ENCODE peak calls at places on chromosome X, in ten cellular contexts. V is cardiac muscle cell, P is transverse colon, K is foreskin keratinocyte, N is neural crest cell, O is GM10248, L is coronary artery, M is heart left ventricle, Q is lower lobe of right lung, E is stomach. U is an unnamed sample.

GRCh38 chrX:109374276-109374960 is 107.5 kb downstream of the GUCY2F start:
- DNase-seq in V (no peak), N (no peak), E (no peak), O (no peak), P (no peak), M (no peak), Q (no peak), K (peak), L (no peak), U (no peak)

GRCh38 chrX:40484408-40485091 is 96.2 kb upstream of the ATP6AP2 start:
- DNase-seq in M (no peak), V (peak), P (no peak), K (no peak), L (no peak), O (no peak), Q (no peak), N (no peak), E (no peak), U (no peak)

GRCh38 chrX:1576201-1577101 is 15.0 kb upstream of the AKAP17A start:
- DNase-seq in P (no peak), V (no peak), Q (no peak), M (no peak), O (no peak), E (peak), L (no peak), N (no peak), K (no peak), U (no peak)

GRCh38 chrX:139851730-139852129 is 81.1 kb downstream of the ATP11C start:
- DNase-seq in P (no peak), O (no peak), Q (no peak), N (no peak), M (no peak), L (no peak), K (no peak), V (no peak), E (no peak), U (no peak)

GRCh38 chrX:119121341-119121740 is 6.3 kb downstream of the KIAA1210 start:
- DNase-seq in Q (no peak), E (no peak), M (no peak), V (peak), L (no peak), O (no peak), N (no peak), K (peak), P (no peak), U (no peak)

GRCh38 chrX:69046996-69047490 is 118.2 kb downstream of the PJA1 start:
- DNase-seq in E (no peak), O (no peak), L (peak), K (no peak), M (no peak), N (no peak), V (no peak), P (no peak), Q (no peak), U (peak)

GRCh38 chrX:137432609-137433008 is 133.3 kb upstream of the ZIC3 start:
- DNase-seq in Q (no peak), L (no peak), K (no peak), N (no peak), P (no peak), O (no peak), E (no peak), M (no peak), V (no peak), U (no peak)

GRCh38 chrX:128619490-128619889 is 567.3 kb upstream of the ACTRT1 start:
- DNase-seq in L (no peak), M (no peak), N (no peak), V (no peak), E (no peak), O (no peak), P (no peak), Q (no peak), K (no peak), U (no peak)

GRCh38 chrX:153245288-153245731 is 66.2 kb downstream of the MAGEA1 start:
- DNase-seq in E (no peak), M (no peak), P (no peak), O (no peak), K (peak), Q (no peak), V (no peak), L (no peak), N (peak), U (no peak)

GRCh38 chrX:37405954-37406353 is 56.8 kb downstream of the PRRG1 start:
- DNase-seq in O (no peak), Q (no peak), P (no peak), E (no peak), V (peak), M (no peak), N (no peak), L (no peak), K (peak), U (no peak)

GRCh38 chrX:71111141-71111843 is at the start of gene IL2RG:
- DNase-seq in N (no peak), E (peak), O (peak), K (no peak), V (no peak), M (no peak), P (peak), Q (no peak), L (no peak), U (no peak)

GRCh38 chrX:39261446-39262147 is 460.3 kb downstream of the MID1IP1 start:
- DNase-seq in O (peak), M (peak), Q (no peak), V (peak), P (no peak), K (peak), E (no peak), N (peak), L (no peak), U (no peak)
- TF ChIP-seq CTCF in O (peak), M (peak), Q (peak), V (peak), P (peak), K (peak), E (peak), N (peak), L (peak), U (no peak)

GRCh38 chrX:142266417-142266816 is 61.3 kb upstream of the MAGEC2 start:
- DNase-seq in Q (no peak), M (no peak), V (no peak), P (no peak), E (no peak), O (no peak), L (no peak), N (no peak), K (no peak), U (no peak)
- TF ChIP-seq CTCF in Q (no peak), M (no peak), V (no peak), P (no peak), E (no peak), O (no peak), L (no peak), N (no peak), K (no peak), U (no peak)

GRCh38 chrX:25016361-25016671 is 551 bp upstream of the ARX start:
- DNase-seq in M (no peak), K (no peak), E (no peak), N (no peak), P (no peak), O (no peak), Q (no peak), V (no peak), L (no peak), U (no peak)

GRCh38 chrX:25013593-25014365 is 2.0 kb downstream of the ARX start:
- DNase-seq in Q (no peak), E (no peak), V (no peak), M (no peak), N (no peak), K (no peak), P (no peak), O (peak), L (no peak), U (no peak)

GRCh38 chrX:25012793-25013592 is 2.8 kb downstream of the ARX start:
- DNase-seq in E (no peak), O (no peak), V (no peak), K (no peak), L (no peak), Q (no peak), M (no peak), N (no peak), P (no peak), U (no peak)

GRCh38 chrX:25015486-25016360 is at the start of gene ARX:
- DNase-seq in N (peak), M (peak), Q (no peak), L (no peak), V (peak), E (no peak), P (peak), K (peak), O (peak), U (no peak)

GRCh38 chrX:25014366-25014838 is 1.4 kb downstream of the ARX start:
- DNase-seq in O (no peak), L (no peak), K (no peak), P (no peak), E (no peak), M (no peak), N (no peak), V (no peak), Q (no peak), U (no peak)
- TF ChIP-seq CTCF in O (no peak), L (no peak), K (no peak), P (no peak), E (no peak), M (no peak), N (no peak), V (no peak), Q (no peak), U (no peak)

DNA sequence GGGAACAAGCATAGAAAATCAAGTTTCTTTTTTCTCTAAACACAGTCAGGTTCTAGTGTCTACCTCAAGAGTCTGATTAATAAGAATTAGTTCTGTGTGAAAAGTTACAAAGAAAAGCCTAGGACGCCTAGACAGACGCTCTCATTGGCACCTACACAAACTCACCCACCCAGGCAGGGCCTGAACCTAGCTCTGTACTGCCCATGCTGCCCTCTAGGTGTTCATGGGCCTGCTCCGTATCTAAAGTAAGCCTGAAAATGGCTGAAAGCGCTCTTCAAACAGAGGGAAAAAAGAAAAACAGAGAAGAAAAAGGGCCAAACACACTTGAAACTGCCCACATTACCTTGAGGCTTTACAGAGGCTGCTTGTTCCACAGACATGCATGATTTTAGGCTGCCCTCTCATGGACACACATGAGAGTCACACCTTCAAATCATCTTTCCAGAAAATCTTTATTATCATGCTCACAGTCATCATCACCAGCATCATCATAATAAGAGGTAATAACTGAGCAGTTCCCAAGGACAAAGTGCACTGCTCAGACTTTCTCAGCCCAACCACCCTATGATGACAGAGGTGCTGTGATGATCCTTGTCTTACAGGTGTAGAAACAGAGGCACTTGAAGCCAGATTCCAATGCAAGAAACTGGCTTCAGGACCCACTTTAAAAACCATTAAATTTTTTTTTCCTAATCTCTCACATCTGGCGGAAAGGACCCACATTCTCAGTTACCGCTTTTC is 49.6 kb downstream of the MAP7D2 start:
- DNase-seq in Q (no peak), K (peak), N (no peak), V (peak), O (peak), P (peak), E (no peak), L (no peak), M (no peak), U (no peak)
- TF ChIP-seq CTCF in Q (peak), K (peak), N (peak), V (peak), O (peak), P (peak), E (peak), L (no peak), M (no peak), U (no peak)

GRCh38 chrX:76850851-76851250 is 423.3 kb downstream of the MAGEE1 start:
- DNase-seq in V (no peak), E (no peak), N (no peak), K (no peak), L (no peak), M (no peak), Q (no peak), P (no peak), O (no peak), U (no peak)
- TF ChIP-seq CTCF in V (no peak), E (no peak), N (no peak), K (no peak), L (no peak), M (no peak), Q (no peak), P (no peak), O (peak), U (no peak)

GRCh38 chrX:53483838-53484420 is 49.8 kb upstream of the HSD17B10 start:
- DNase-seq in N (no peak), V (peak), M (no peak), K (peak), E (no peak), O (no peak), L (no peak), Q (no peak), P (no peak), U (no peak)

GRCh38 chrX:53481093-53481492 is 46.9 kb upstream of the HSD17B10 start:
- DNase-seq in V (no peak), L (no peak), M (no peak), O (no peak), N (no peak), P (peak), K (peak), Q (no peak), E (peak), U (no peak)

GRCh38 chrX:53479295-53479694 is 45.1 kb upstream of the HSD17B10 start:
- DNase-seq in E (no peak), N (no peak), L (no peak), M (no peak), O (no peak), Q (no peak), P (no peak), V (no peak), K (peak), U (no peak)

GRCh38 chrX:53486285-53486684 is 52.1 kb upstream of the HSD17B10 start:
- DNase-seq in O (no peak), K (no peak), E (no peak), N (no peak), Q (no peak), L (no peak), M (no peak), V (no peak), P (no peak), U (no peak)

DNA sequence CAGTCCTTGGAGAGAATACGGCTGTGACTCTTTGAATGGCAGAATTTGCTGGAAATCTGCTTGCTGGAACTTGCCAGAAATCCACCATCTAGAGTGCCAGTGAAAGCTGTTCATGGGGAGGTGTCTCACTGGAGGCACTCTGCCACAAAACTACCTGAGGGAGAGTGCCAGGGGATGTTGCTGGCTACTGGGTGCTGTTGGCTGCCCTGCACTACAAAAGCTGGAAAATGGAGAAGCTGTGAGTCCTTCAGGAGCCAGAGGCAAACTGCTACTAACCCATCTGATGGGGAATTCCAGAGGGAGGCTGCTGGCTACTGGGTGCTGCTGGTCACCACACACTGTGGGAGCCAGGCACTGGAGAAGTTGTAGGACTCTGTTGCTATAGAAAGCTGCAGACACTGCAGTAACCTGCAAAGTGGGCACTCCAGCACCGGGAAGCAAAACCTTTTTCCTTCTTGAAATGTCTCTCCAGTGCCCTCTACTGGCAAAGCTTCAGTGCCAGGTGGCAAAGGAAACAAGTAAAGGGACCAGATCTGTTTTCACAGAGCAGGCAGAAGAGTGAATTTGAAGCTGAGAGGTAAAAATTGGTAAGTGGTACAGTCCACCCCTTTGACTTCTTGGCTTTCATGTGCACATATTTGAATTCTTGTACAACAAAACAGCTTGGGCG is 47.8 kb upstream of the HSD17B10 start:
- DNase-seq in M (peak), K (peak), E (peak), L (no peak), V (peak), Q (peak), O (peak), N (peak), P (peak), U (no peak)
- TF ChIP-seq CTCF in M (peak), K (peak), E (peak), L (peak), V (peak), Q (peak), O (peak), N (peak), P (peak), U (no peak)

GRCh38 chrX:51395807-51396728 is 63.4 kb downstream of the NUDT10 start:
- DNase-seq in V (peak), N (no peak), P (no peak), E (no peak), M (no peak), O (no peak), L (no peak), Q (peak), K (no peak), U (no peak)
- TF ChIP-seq CTCF in V (peak), N (peak), P (peak), E (no peak), M (no peak), O (no peak), L (no peak), Q (no peak), K (no peak), U (no peak)